ENCODE peak calls at places on chromosomes 2 and 18, in ten cellular contexts. N, L, X, Y, S, U, F, I, C and E are unnamed samples.

GRCh38 chr2:68287580-68288441 is 31.9 kb downstream of the CNRIP1 start:
- DNase-seq in N (peak), F (no peak), L (no peak), S (peak), X (no peak), U (no peak), Y (no peak), C (peak), I (no peak), E (peak)

GRCh38 chr2:200042944-200043343 is 87.6 kb downstream of the MAIP1 start:
- DNase-seq in X (no peak), U (no peak), C (peak), N (peak), Y (peak), L (no peak), S (peak), F (no peak), I (no peak), E (no peak)

GRCh38 chr2:32562906-32563305 is 64.9 kb upstream of the TTC27 start:
- DNase-seq in L (no peak), Y (no peak), I (no peak), C (no peak), X (no peak), U (no peak), S (no peak), N (no peak), F (no peak), E (no peak)

GRCh38 chr18:3931013-3931315 is 481.0 kb downstream of the TGIF1 start:
- DNase-seq in C (no peak), F (no peak), U (no peak), Y (no peak), N (no peak), I (no peak), L (no peak), S (no peak), X (no peak), E (no peak)

GRCh38 chr2:120079647-120080046 is 66.8 kb downstream of the EPB41L5 start:
- DNase-seq in S (no peak), N (no peak), C (no peak), Y (no peak), X (no peak), I (no peak), F (no peak), L (no peak), U (no peak), E (no peak)

GRCh38 chr2:56117764-56118163 is 66.0 kb upstream of the CCDC85A start:
- DNase-seq in U (no peak), F (no peak), X (no peak), Y (no peak), S (no peak), L (peak), N (no peak), I (no peak), C (no peak), E (no peak)

GRCh38 chr2:217331577-217332139 is 471.8 kb upstream of the TNP1 start:
- DNase-seq in U (peak), S (peak), L (peak), C (peak), I (peak), X (peak), N (peak), F (no peak), Y (peak), E (peak)

GRCh38 chr2:78699696-78700095 is 325.8 kb upstream of the REG3G start:
- DNase-seq in X (no peak), L (no peak), U (no peak), S (no peak), N (no peak), Y (no peak), C (no peak), F (no peak), I (no peak), E (no peak)

GRCh38 chr2:222017232-222017631 is 281.6 kb downstream of the PAX3 start:
- DNase-seq in X (no peak), L (no peak), I (no peak), S (no peak), N (no peak), C (no peak), U (no peak), Y (no peak), F (no peak), E (no peak)

GRCh38 chr18:13910986-13911385 is 4.3 kb downstream of the MC2R start:
- DNase-seq in Y (no peak), N (no peak), C (no peak), X (no peak), I (no peak), S (no peak), F (no peak), L (no peak), U (no peak), E (no peak)

GRCh38 chr18:42649636-42650035 is 465.8 kb downstream of the RIT2 start:
- DNase-seq in F (no peak), N (no peak), I (no peak), X (no peak), S (no peak), C (no peak), L (no peak), U (no peak), Y (peak), E (peak)

GRCh38 chr18:13577091-13577697 is 149.2 kb downstream of the FAM210A start:
- DNase-seq in S (peak), N (peak), I (no peak), X (no peak), U (no peak), Y (peak), L (peak), C (peak), F (no peak), E (no peak)

GRCh38 chr18:79853993-79854364 is 56.2 kb downstream of the KCNG2 start:
- DNase-seq in N (no peak), S (no peak), U (no peak), I (no peak), C (no peak), F (no peak), X (no peak), L (peak), Y (no peak), E (no peak)

GRCh38 chr18:63788447-63789096 is 13.4 kb downstream of the SERPINB7 start:
- DNase-seq in U (peak), S (peak), I (peak), F (no peak), N (peak), L (no peak), X (peak), C (peak), Y (peak), E (peak)

GRCh38 chr2:120371969-120372625 is 26.2 kb downstream of the INHBB start:
- DNase-seq in N (no peak), S (no peak), I (no peak), L (no peak), F (no peak), X (no peak), C (no peak), U (no peak), Y (no peak), E (no peak)

GRCh38 chr2:238105506-238106338 is 5.6 kb downstream of the ESPNL start:
- DNase-seq in Y (no peak), I (no peak), C (no peak), F (no peak), U (no peak), X (no peak), N (no peak), L (peak), S (no peak), E (no peak)

GRCh38 chr2:106356291-106356690 is 111.9 kb downstream of the RGPD3 start:
- DNase-seq in C (no peak), F (no peak), Y (no peak), I (no peak), U (no peak), X (no peak), S (no peak), L (no peak), N (no peak), E (no peak)

GRCh38 chr2:47321411-47322031 is 81.4 kb upstream of the MSH2 start:
- DNase-seq in L (no peak), S (peak), C (peak), X (no peak), F (no peak), Y (peak), U (peak), I (no peak), N (peak), E (no peak)

GRCh38 chr18:5095239-5095638 is 101.8 kb downstream of the AKAIN1 start:
- DNase-seq in N (no peak), F (no peak), U (no peak), L (no peak), Y (no peak), X (no peak), C (no peak), S (no peak), I (no peak), E (no peak)

GRCh38 chr2:156513219-156513618 is 77.0 kb downstream of the GPD2 start:
- DNase-seq in I (no peak), F (no peak), N (no peak), S (no peak), L (no peak), C (no peak), Y (no peak), U (no peak), X (no peak), E (no peak)

GRCh38 chr2:3805120-3805519 is 101.7 kb downstream of the DCDC2C start:
- DNase-seq in U (no peak), S (no peak), F (peak), N (no peak), Y (peak), I (no peak), X (no peak), L (peak), C (no peak), E (no peak)

GRCh38 chr18:49690307-49690706 is 123.0 kb downstream of the ACAA2 start:
- DNase-seq in C (peak), N (peak), U (peak), F (no peak), S (peak), Y (peak), L (no peak), X (peak), I (no peak), E (peak)

GRCh38 chr18:34595673-34596072 is 114.4 kb upstream of the DTNA start:
- DNase-seq in I (no peak), Y (peak), L (peak), N (peak), S (peak), U (peak), C (peak), F (no peak), X (no peak), E (no peak)

GRCh38 chr2:2096803-2097464 is 234.1 kb downstream of the MYT1L start:
- DNase-seq in F (no peak), X (no peak), Y (no peak), S (no peak), I (no peak), N (no peak), U (no peak), C (no peak), L (no peak), E (no peak)

GRCh38 chr2:145114726-145115125 is 594.8 kb upstream of the ZEB2 start:
- DNase-seq in N (no peak), U (no peak), C (peak), I (no peak), L (no peak), Y (no peak), X (no peak), S (peak), F (no peak), E (no peak)

GRCh38 chr2:157559461-157559860 is 69.2 kb downstream of the ACVR1C start:
- DNase-seq in C (no peak), S (no peak), U (no peak), X (no peak), I (no peak), L (peak), Y (no peak), F (no peak), N (no peak), E (no peak)

GRCh38 chr2:624096-624495 is 53.1 kb downstream of the TMEM18 start:
- DNase-seq in Y (no peak), U (no peak), N (no peak), F (no peak), X (no peak), I (no peak), C (no peak), L (peak), S (no peak), E (no peak)

GRCh38 chr2:164847966-164848365 is 6.3 kb upstream of the COBLL1 start:
- DNase-seq in C (peak), N (no peak), X (peak), I (no peak), L (no peak), S (peak), Y (no peak), U (no peak), F (no peak), E (no peak)

GRCh38 chr2:178363252-178363651 is 87.7 kb downstream of the PRKRA start:
- DNase-seq in S (peak), C (peak), N (peak), X (no peak), Y (peak), F (no peak), L (no peak), I (no peak), U (no peak), E (peak)

GRCh38 chr18:60654298-60654697 is 281.7 kb upstream of the MC4R start:
- DNase-seq in N (no peak), C (no peak), X (no peak), S (no peak), U (no peak), Y (no peak), F (no peak), L (no peak), I (no peak), E (no peak)

GRCh38 chr2:19897623-19898245 is 4.0 kb downstream of the TTC32 start:
- DNase-seq in L (no peak), F (no peak), N (no peak), Y (no peak), U (no peak), S (no peak), X (no peak), C (no peak), I (no peak), E (no peak)

GRCh38 chr2:132581917-132582316 is 88.1 kb downstream of the LYPD1 start:
- DNase-seq in F (no peak), S (no peak), Y (no peak), I (peak), C (no peak), U (no peak), X (no peak), L (peak), N (no peak), E (no peak)

GRCh38 chr18:50870138-50870845 is 8.6 kb upstream of the ME2 start:
- DNase-seq in U (no peak), X (no peak), I (no peak), N (peak), F (no peak), L (no peak), S (peak), C (peak), Y (peak), E (peak)

GRCh38 chr2:11571170-11571569 is 37.3 kb downstream of the GREB1 start:
- DNase-seq in X (no peak), N (no peak), L (no peak), Y (no peak), S (no peak), I (no peak), C (no peak), U (no peak), F (no peak), E (no peak)

GRCh38 chr2:33670392-33670937 is 71.4 kb upstream of the FAM98A start:
- DNase-seq in S (no peak), Y (no peak), X (no peak), N (no peak), F (no peak), I (no peak), U (no peak), L (peak), C (no peak), E (no peak)
- TF ChIP-seq CTCF in S (no peak), Y (no peak), X (peak), N (no peak), F (peak), I (no peak), U (peak), L (peak), C (no peak), E (peak)

GRCh38 chr18:11741505-11742145 is 52.6 kb downstream of the GNAL start:
- DNase-seq in C (no peak), S (no peak), F (no peak), I (no peak), L (no peak), Y (no peak), X (no peak), N (no peak), U (no peak), E (no peak)
- TF ChIP-seq CTCF in C (peak), S (peak), F (peak), I (no peak), L (peak), Y (peak), X (peak), N (peak), U (peak), E (peak)

DNA sequence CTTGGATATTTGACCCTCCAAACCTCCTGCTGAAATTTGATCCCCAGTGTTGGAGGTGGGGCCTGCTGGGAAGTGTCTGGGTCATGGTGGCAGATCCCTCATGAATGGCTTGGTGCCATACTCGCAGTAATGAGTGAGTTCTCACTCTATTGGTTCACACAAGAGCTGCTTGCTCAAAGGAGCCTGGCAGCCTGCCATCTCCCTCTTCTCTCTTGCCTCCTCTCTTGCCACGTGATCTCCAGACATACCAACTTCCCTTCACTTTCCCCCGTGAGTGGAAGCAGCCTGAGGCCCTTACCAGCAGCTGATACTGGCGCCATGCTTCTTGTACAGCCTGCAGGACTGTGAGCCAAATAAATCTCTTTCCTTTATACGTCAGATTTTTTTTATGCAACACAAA is 214.8 kb downstream of the SS18 start:
- DNase-seq in X (peak), L (no peak), U (no peak), N (no peak), S (no peak), I (no peak), F (no peak), Y (no peak), C (no peak), E (no peak)
- TF ChIP-seq CTCF in X (no peak), L (no peak), U (no peak), N (no peak), S (no peak), I (no peak), F (no peak), Y (no peak), C (no peak), E (no peak)

DNA sequence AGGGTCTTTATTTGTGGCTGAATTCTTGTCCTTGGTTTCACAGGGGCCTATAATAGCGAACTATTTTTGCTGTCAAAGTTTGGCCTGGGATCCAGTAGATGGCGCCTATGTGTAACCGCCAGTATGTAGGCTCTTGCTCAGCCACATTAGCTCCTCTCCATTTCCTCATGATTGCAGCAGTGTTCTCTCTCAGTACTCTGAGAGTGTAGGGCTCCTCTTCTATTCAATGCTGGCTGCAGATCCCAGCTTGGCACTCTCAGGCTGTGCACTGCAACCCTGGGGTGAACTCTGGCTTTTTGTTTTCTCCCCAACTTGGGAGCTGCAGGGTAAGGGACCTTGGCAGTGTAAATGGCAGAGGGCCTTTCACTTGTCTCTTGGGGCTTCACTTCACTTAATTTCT is 344.6 kb upstream of the CHAC2 start:
- DNase-seq in L (peak), I (peak), X (no peak), Y (peak), N (peak), U (no peak), F (peak), S (peak), C (peak), E (no peak)
- TF ChIP-seq CTCF in L (peak), I (no peak), X (peak), Y (peak), N (peak), U (peak), F (no peak), S (peak), C (peak), E (peak)

GRCh38 chr2:110866496-110866895 is 134.1 kb downstream of the ACOXL start:
- DNase-seq in S (no peak), I (no peak), U (no peak), N (no peak), F (no peak), X (no peak), C (no peak), Y (no peak), L (no peak), E (no peak)
- TF ChIP-seq CTCF in S (no peak), I (no peak), U (no peak), N (no peak), F (no peak), X (no peak), C (no peak), Y (no peak), L (peak), E (no peak)